ENCODE peak calls at places on chromosomes 16 and 17, in nine cellular contexts. I is stimulated activated CD8-positive, alpha-beta memory T cell treated with anti-CD3 and anti-CD28 coated beads, Interleukin-4, amount 100 ng/mL, for 4 hours; U is non-pigmented ciliary epithelial cell; A is HFF-Myc; B is HAP-1; N is NCI-H1417 treated with DMSO at 0.1 percent for 48 hours; K is head of caudate nucleus; O is adrenal gland; W is neural progenitor cell. P is an unnamed sample.
A peak's percentile ranks its signal among the peaks of the same experiment; 100 is the strongest.

GRCh38 chr16:70380919-70381603 is 34.4 kb downstream of the DDX19A start:
- DNase-seq in I (peak; percentile 90), U (peak; percentile 86), A (peak; percentile 95), B (peak; percentile 98), N (peak; percentile 94), K (peak; percentile 96), O (peak; percentile 98), W (peak; percentile 99), P (peak; percentile 98)

GRCh38 chr16:57873218-57873617 is 70.9 kb upstream of the KIFC3 start:
- DNase-seq in I (no peak), U (no peak), A (no peak), B (peak; percentile 20), N (no peak), K (no peak), O (no peak), W (peak; percentile 50), P (peak; percentile 59)

GRCh38 chr17:63445571-63446217 is 412 bp downstream of the CYB561 start:
- DNase-seq in I (peak; percentile 37), U (no peak), A (no peak), B (no peak), N (no peak), K (no peak), O (peak; percentile 64), W (peak; percentile 83), P (peak; percentile 22)

GRCh38 chr17:40101367-40102210 is 1.2 kb upstream of the NR1D1 start:
- DNase-seq in I (no peak), U (no peak), A (no peak), B (no peak), N (no peak), K (no peak), O (no peak), W (no peak), P (no peak)

GRCh38 chr17:4796550-4796915 is 569 bp downstream of the PSMB6 start:
- DNase-seq in I (no peak), U (no peak), A (no peak), B (peak; percentile 75), N (no peak), K (no peak), O (no peak), W (peak; percentile 70), P (no peak)

GRCh38 chr16:68520649-68521086 is 18.4 kb upstream of the ZFP90 start:
- DNase-seq in I (peak; percentile 67), U (no peak), A (peak; percentile 66), B (peak; percentile 93), N (peak; percentile 79), K (peak; percentile 83), O (peak; percentile 81), W (peak; percentile 96), P (peak; percentile 77)

GRCh38 chr16:67525176-67525860 is 3.3 kb upstream of the RIPOR1 start:
- DNase-seq in I (no peak), U (no peak), A (no peak), B (no peak), N (no peak), K (no peak), O (no peak), W (no peak), P (no peak)

GRCh38 chr17:8140413-8141029 is 11.7 kb downstream of the PER1 start:
- DNase-seq in I (no peak), U (no peak), A (no peak), B (no peak), N (no peak), K (no peak), O (no peak), W (no peak), P (no peak)

GRCh38 chr17:60926466-60927183 is 249.0 kb downstream of the BCAS3 start:
- DNase-seq in I (no peak), U (no peak), A (no peak), B (no peak), N (no peak), K (no peak), O (no peak), W (no peak), P (no peak)

GRCh38 chr17:2335726-2336214 is 487 bp downstream of the TSR1 start:
- DNase-seq in I (no peak), U (no peak), A (no peak), B (peak; percentile 22), N (no peak), K (no peak), O (peak; percentile 19), W (peak; percentile 36), P (no peak)

GRCh38 chr17:9893606-9894005 is 11.5 kb downstream of the RCVRN start:
- DNase-seq in I (no peak), U (no peak), A (no peak), B (no peak), N (no peak), K (no peak), O (no peak), W (no peak), P (no peak)

GRCh38 chr16:15521390-15521757 is 87.0 kb downstream of the BMERB1 start:
- DNase-seq in I (no peak), U (no peak), A (no peak), B (no peak), N (no peak), K (no peak), O (no peak), W (no peak), P (no peak)

GRCh38 chr17:2064511-2064910 is 9.6 kb downstream of the HIC1 start:
- DNase-seq in I (no peak), U (no peak), A (no peak), B (no peak), N (no peak), K (no peak), O (no peak), W (no peak), P (no peak)

GRCh38 chr17:80539022-80539421 is 5.6 kb upstream of the RPTOR start:
- DNase-seq in I (no peak), U (no peak), A (no peak), B (peak; percentile 37), N (no peak), K (no peak), O (no peak), W (peak; percentile 45), P (no peak)

GRCh38 chr17:44004761-44005526 is 522 bp downstream of the NAGS start:
- DNase-seq in I (no peak), U (no peak), A (no peak), B (no peak), N (no peak), K (no peak), O (peak; percentile 21), W (peak; percentile 58), P (no peak)

GRCh38 chr17:50906443-50906842 is 40.3 kb upstream of the TOB1 start:
- DNase-seq in I (no peak), U (no peak), A (no peak), B (no peak), N (no peak), K (no peak), O (no peak), W (no peak), P (no peak)

GRCh38 chr16:87050142-87050541 is 267.1 kb downstream of the C16orf95 start:
- DNase-seq in I (no peak), U (no peak), A (no peak), B (no peak), N (no peak), K (no peak), O (no peak), W (no peak), P (no peak)

GRCh38 chr17:80678621-80679020 is 134.0 kb downstream of the RPTOR start:
- DNase-seq in I (no peak), U (peak; percentile 65), A (no peak), B (no peak), N (no peak), K (peak; percentile 47), O (no peak), W (peak; percentile 55), P (no peak)

GRCh38 chr17:76367647-76368046 is 13.9 kb upstream of the PRPSAP1 start:
- DNase-seq in I (no peak), U (no peak), A (no peak), B (no peak), N (no peak), K (no peak), O (no peak), W (no peak), P (no peak)

GRCh38 chr16:72286936-72287620 is 115.1 kb upstream of the PMFBP1 start:
- DNase-seq in I (no peak), U (no peak), A (peak; percentile 11), B (no peak), N (no peak), K (no peak), O (no peak), W (no peak), P (no peak)

GRCh38 chr17:64938925-64939474 is 19.7 kb upstream of the LRRC37A3 start:
- DNase-seq in I (peak; percentile 32), U (no peak), A (no peak), B (peak; percentile 54), N (no peak), K (no peak), O (peak; percentile 51), W (peak; percentile 75), P (peak; percentile 9)

GRCh38 chr17:58325289-58325726 is 3.3 kb downstream of the TSPOAP1 start:
- DNase-seq in I (no peak), U (no peak), A (no peak), B (no peak), N (no peak), K (peak; percentile 54), O (peak; percentile 49), W (peak; percentile 68), P (no peak)

GRCh38 chr17:17897442-17897841 is 60.7 kb upstream of the SREBF1 start:
- DNase-seq in I (no peak), U (no peak), A (no peak), B (no peak), N (no peak), K (no peak), O (no peak), W (no peak), P (no peak)

GRCh38 chr17:2423271-2423670 is 22.4 kb upstream of the MNT start:
- DNase-seq in I (no peak), U (no peak), A (no peak), B (no peak), N (no peak), K (no peak), O (no peak), W (no peak), P (no peak)

P was measured in NT2/D1.